ENCODE peak calls at places on chromosomes 5 and 9, in five cellular contexts. F is RWPE2, T is cardiac muscle cell, Q is lower lobe of right lung, L is thyroid gland. O is an unnamed sample.
A peak's percentile ranks its signal among the peaks of the same experiment; 100 is the strongest.

GRCh38 chr5:69217154-69217731 is 17.4 kb upstream of the CDK7 start:
- DNase-seq in F (no peak), T (no peak), Q (no peak), L (no peak), O (no peak)

GRCh38 chr9:87857948-87858335 is 24.7 kb upstream of the SPATA31E1 start:
- DNase-seq in L (no peak), Q (no peak), T (no peak), F (no peak), O (no peak)

GRCh38 chr5:134435525-134435924 is 23.8 kb upstream of the CDKN2AIPNL start:
- DNase-seq in F (peak; percentile 88), Q (no peak), T (no peak), L (no peak), O (no peak)

GRCh38 chr9:6924149-6924548 is 166.4 kb downstream of the KDM4C start:
- DNase-seq in L (no peak), F (no peak), Q (no peak), T (no peak), O (no peak)

GRCh38 chr5:55159763-55160492 is at the start of gene GPX8:
- DNase-seq in Q (no peak), L (peak; percentile 47), F (no peak), T (peak; percentile 92), O (peak; percentile 25)

GRCh38 chr5:158234323-158235158 is 375.6 kb upstream of the CLINT1 start:
- DNase-seq in L (no peak), T (peak; percentile 42), Q (no peak), F (no peak), O (no peak)

GRCh38 chr5:122978644-122979297 is 57.8 kb downstream of the PPIC start:
- DNase-seq in L (no peak), T (no peak), Q (no peak), F (no peak), O (no peak)

GRCh38 chr9:110031511-110032173 is 176.3 kb downstream of the C9orf152 start:
- DNase-seq in L (no peak), Q (no peak), T (peak; percentile 55), F (no peak), O (no peak)

GRCh38 chr9:72888032-72888431 is 64.8 kb downstream of the ALDH1A1 start:
- DNase-seq in L (no peak), Q (no peak), F (no peak), T (no peak), O (no peak)

GRCh38 chr5:24045034-24045433 is 537.6 kb downstream of the PRDM9 start:
- DNase-seq in T (no peak), Q (no peak), L (no peak), F (no peak), O (no peak)

GRCh38 chr5:8845316-8845715 is 700.6 kb downstream of the SEMA5A start:
- DNase-seq in F (no peak), L (no peak), Q (no peak), T (no peak), O (no peak)

GRCh38 chr9:134065720-134066419 is 2.0 kb downstream of the BRD3 start:
- DNase-seq in Q (peak; percentile 71), T (peak; percentile 46), F (no peak), L (peak; percentile 39), O (no peak)

GRCh38 chr5:2283481-2284045 is 400.8 kb upstream of the IRX4 start:
- DNase-seq in Q (no peak), L (no peak), T (no peak), F (no peak), O (no peak)

GRCh38 chr9:2817987-2818386 is 25.9 kb downstream of the PUM3 start:
- DNase-seq in F (no peak), T (peak; percentile 92), Q (no peak), L (no peak), O (no peak)

GRCh38 chr9:112112519-112112918 is 62.6 kb downstream of the SUSD1 start:
- DNase-seq in T (peak; percentile 72), L (no peak), Q (no peak), F (no peak), O (no peak)

GRCh38 chr9:101711330-101711941 is 27.0 kb downstream of the GRIN3A start:
- DNase-seq in Q (no peak), T (no peak), L (no peak), F (no peak), O (no peak)

GRCh38 chr9:92954078-92954861 is 6.9 kb downstream of the FGD3 start:
- DNase-seq in F (no peak), Q (no peak), L (peak; percentile 35), T (peak; percentile 15), O (peak; percentile 48)

GRCh38 chr5:34521628-34522290 is 134.4 kb upstream of the RAI14 start:
- DNase-seq in F (no peak), T (no peak), L (no peak), Q (no peak), O (no peak)

GRCh38 chr9:133516256-133516960 is 8.4 kb downstream of the MYMK start:
- DNase-seq in Q (no peak), L (no peak), F (no peak), T (no peak), O (no peak)

GRCh38 chr5:79842006-79842881 is 148.8 kb downstream of the MTX3 start:
- DNase-seq in F (no peak), L (no peak), T (no peak), Q (no peak), O (no peak)

GRCh38 chr5:132987531-132988408 is 24.3 kb upstream of the AFF4 start:
- DNase-seq in Q (no peak), F (no peak), L (no peak), T (no peak), O (no peak)

DNA sequence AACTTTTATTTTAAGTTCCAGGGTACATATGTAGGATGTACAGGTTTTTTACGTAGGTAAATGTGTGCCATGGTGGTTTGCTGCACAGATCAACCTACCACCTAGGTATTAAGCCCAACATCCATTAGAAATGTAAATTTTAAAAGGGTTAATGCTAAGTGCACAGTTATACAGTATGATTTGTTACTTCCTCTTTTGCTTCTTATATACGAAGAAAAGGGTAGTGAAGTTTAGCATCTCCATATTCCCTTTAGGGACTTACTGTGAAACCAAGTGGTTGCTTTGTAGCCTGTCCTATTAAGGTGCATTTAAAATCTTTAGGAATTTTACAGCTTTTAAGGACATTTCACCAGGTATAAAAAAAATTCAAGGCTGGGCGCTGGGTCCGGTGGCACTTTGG is 46.4 kb downstream of the RBM27 start:
- DNase-seq in F (no peak), L (no peak), Q (no peak), T (no peak), O (no peak)
- H3K4me1 ChIP-seq in F (no peaks in the 10 kb centered on the region), L (no peaks in the 10 kb centered on the region), Q (no peaks in the 10 kb centered on the region), T (no peaks in the 10 kb centered on the region), O (no peaks in the 10 kb centered on the region)

DNA sequence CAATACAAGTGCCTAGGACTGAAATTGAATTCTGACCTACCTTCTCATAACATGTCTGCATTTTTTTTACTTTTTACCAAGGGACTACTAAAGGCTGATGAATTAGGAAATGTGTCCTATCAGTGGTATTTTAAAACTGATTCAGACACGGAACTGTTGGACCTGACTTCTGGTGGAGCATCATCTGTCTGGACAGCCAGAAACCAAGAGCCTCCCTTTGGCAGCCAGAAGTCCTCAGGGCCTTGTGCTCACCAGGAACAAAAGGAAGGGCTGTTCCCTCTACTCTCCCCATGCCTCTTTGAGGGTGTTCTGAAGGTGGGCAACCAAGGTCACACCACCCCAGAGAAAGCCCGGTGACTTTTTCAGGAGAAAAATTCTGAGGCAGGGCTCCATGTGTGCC is 143.5 kb downstream of the SCAMP1 start:
- DNase-seq in T (no peak), L (no peak), F (no peak), Q (no peak), O (no peak)
- H3K4me1 ChIP-seq in T (peaks cover 92% of the 10 kb centered on the region), L (peaks cover 36% of the 10 kb centered on the region), F (peaks cover 28% of the 10 kb centered on the region), Q (peaks cover 74% of the 10 kb centered on the region), O (no peaks in the 10 kb centered on the region)

DNA sequence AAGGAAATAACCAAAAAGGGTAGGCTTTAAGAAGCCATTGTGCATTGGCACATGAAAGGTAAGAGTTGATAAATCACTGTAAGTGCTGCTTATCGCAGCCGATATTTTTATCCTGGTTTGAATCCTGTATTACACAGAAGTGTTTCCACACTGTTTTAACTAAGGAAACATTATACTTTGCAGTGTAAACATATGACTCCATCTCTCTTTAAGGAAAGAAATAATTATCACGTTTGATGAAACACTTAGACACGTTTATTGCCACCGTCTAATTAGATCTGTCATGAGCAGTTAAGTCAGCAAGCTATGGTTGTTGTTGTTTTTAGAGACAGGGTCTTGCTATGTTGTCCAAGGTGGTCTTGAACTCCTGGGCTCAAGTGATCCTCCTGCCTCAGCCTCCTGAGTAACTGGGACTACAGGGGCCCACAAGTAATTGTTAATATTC is 85.7 kb upstream of the TNFAIP8 start:
- DNase-seq in F (no peak), Q (no peak), T (no peak), L (no peak), O (no peak)
- H3K4me1 ChIP-seq in F (peaks cover 60% of the 10 kb centered on the region), Q (peaks cover 55% of the 10 kb centered on the region), T (no peaks in the 10 kb centered on the region), L (peaks cover 10% of the 10 kb centered on the region), O (peaks cover 11% of the 10 kb centered on the region)

GRCh38 chr9:98147582-98147981 is 28.6 kb upstream of the TRIM14 start:
- DNase-seq in F (no peak), Q (no peak), L (no peak), T (no peak), O (no peak)

GRCh38 chr9:98146101-98146991 is 27.3 kb upstream of the TRIM14 start:
- DNase-seq in Q (peak; percentile 96), F (no peak), T (peak; percentile 72), L (peak; percentile 63), O (peak; percentile 96)

GRCh38 chr9:98149422-98149821 is 30.4 kb upstream of the TRIM14 start:
- DNase-seq in F (no peak), L (no peak), T (no peak), Q (no peak), O (no peak)

GRCh38 chr9:98150164-98150563 is 31.1 kb upstream of the TRIM14 start:
- DNase-seq in T (no peak), Q (no peak), F (no peak), L (no peak), O (no peak)

GRCh38 chr9:98148486-98148885 is 29.5 kb upstream of the TRIM14 start:
- DNase-seq in F (no peak), Q (no peak), L (no peak), T (no peak), O (no peak)
- H3K4me1 ChIP-seq in F (peaks cover 26% of the 10 kb centered on the region), Q (peaks cover 33% of the 10 kb centered on the region), L (no peaks in the 10 kb centered on the region), T (no peaks in the 10 kb centered on the region), O (peaks cover 11% of the 10 kb centered on the region)

GRCh38 chr9:38435526-38435925 is 11.3 kb upstream of the IGFBPL1 start:
- DNase-seq in L (no peak), T (peak; percentile 6), Q (no peak), F (no peak), O (no peak)
- H3K4me1 ChIP-seq in L (peaks cover 12% of the 10 kb centered on the region), T (peaks cover 21% of the 10 kb centered on the region), Q (peaks cover 5% of the 10 kb centered on the region), F (peaks cover 6% of the 10 kb centered on the region), O (no peaks in the 10 kb centered on the region)

DNA sequence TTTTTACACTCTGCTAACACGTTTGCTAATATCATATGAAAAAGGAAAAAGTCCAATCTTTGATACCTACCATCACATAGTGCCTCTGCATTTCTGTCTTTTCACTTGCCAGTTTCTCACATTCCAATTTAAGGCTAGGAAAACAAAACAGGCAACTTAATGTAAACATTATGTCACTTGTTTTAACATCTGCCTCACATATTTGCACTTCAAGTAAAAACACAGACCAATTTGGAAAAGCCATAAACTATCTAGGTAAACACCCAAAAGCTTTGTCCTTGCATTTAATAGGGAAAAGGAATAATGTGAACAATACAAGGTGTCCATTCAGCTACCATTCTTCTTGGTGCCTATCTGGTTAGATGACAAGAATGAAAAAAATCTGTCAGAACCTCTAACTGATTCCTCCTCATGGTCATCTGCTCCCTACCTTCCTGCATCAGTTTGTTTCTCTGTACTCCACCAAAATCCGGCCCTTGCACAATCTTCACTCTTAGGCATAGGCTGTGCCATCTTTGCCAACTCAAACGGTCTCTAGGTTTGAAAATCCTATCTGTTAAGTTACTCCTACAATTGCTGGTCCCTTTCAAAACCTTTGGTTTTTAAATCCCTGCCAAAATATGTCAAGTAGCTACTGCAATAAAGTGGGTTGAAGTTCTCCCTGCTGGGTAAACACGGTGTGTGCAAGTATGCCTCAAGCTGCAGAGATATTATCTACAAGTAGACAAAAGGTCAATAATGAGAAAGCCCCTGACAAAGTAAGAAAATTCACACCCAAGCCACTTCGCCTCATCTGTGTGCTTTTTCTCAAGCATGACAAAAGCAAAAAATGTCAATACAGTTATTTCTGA is 3.4 kb downstream of the TLE1 start:
- DNase-seq in T (peak; percentile 65), Q (no peak), L (peak; percentile 39), F (no peak), O (peak; percentile 48)
- H3K4me1 ChIP-seq in T (no peaks in the 10 kb centered on the region), Q (peaks cover 52% of the 10 kb centered on the region), L (peaks cover 7% of the 10 kb centered on the region), F (peaks cover 16% of the 10 kb centered on the region), O (no peaks in the 10 kb centered on the region)